ENCODE peak calls at places on chromosomes 7 and 10, in nine cellular contexts. One of them, this sample, is unnamed.

GRCh38 chr10:29160110-29160669 is 128.7 kb upstream of the LYZL1 start:
- DNase-seq in CD8-positive, alpha-beta T cell: no peak
- DNase-seq in IMR-90: peak; percentile 89
- DNase-seq in PC-9: peak; percentile 83
- DNase-seq in psoas muscle: no peak
- DNase-seq in uterus: no peak
- DNase-seq in tibial artery: no peak
- DNase-seq in GM23338: peak; percentile 44
- DNase-seq in tibial nerve: no peak
- DNase-seq in this sample: no peak

GRCh38 chr7:22129819-22130580 is 184.3 kb upstream of the CDCA7L start:
- DNase-seq in PC-9: no peak
- DNase-seq in tibial artery: no peak
- DNase-seq in GM23338: no peak
- DNase-seq in psoas muscle: no peak
- DNase-seq in uterus: no peak
- DNase-seq in CD8-positive, alpha-beta T cell: no peak
- DNase-seq in tibial nerve: no peak
- DNase-seq in IMR-90: no peak
- DNase-seq in this sample: no peak

GRCh38 chr10:97333601-97334369 is 744 bp downstream of the FRAT2 start:
- DNase-seq in PC-9: no peak
- DNase-seq in uterus: no peak
- DNase-seq in tibial artery: peak; percentile 36
- DNase-seq in GM23338: peak; percentile 48
- DNase-seq in IMR-90: peak; percentile 45
- DNase-seq in tibial nerve: no peak
- DNase-seq in psoas muscle: peak; percentile 42
- DNase-seq in CD8-positive, alpha-beta T cell: peak; percentile 7
- DNase-seq in this sample: peak; percentile 52

GRCh38 chr7:219581-220150 is 27.3 kb downstream of the FAM20C start:
- DNase-seq in IMR-90: no peak
- DNase-seq in CD8-positive, alpha-beta T cell: no peak
- DNase-seq in uterus: no peak
- DNase-seq in tibial artery: no peak
- DNase-seq in psoas muscle: no peak
- DNase-seq in tibial nerve: no peak
- DNase-seq in GM23338: no peak
- DNase-seq in PC-9: no peak
- DNase-seq in this sample: no peak

GRCh38 chr7:13532028-13532753 is 457.3 kb downstream of the ETV1 start:
- DNase-seq in GM23338: no peak
- DNase-seq in psoas muscle: no peak
- DNase-seq in PC-9: no peak
- DNase-seq in uterus: no peak
- DNase-seq in tibial nerve: no peak
- DNase-seq in tibial artery: no peak
- DNase-seq in CD8-positive, alpha-beta T cell: no peak
- DNase-seq in IMR-90: no peak
- DNase-seq in this sample: no peak

GRCh38 chr7:137373507-137373906 is 30.0 kb upstream of the PTN start:
- DNase-seq in psoas muscle: no peak
- DNase-seq in tibial artery: no peak
- DNase-seq in uterus: no peak
- DNase-seq in IMR-90: no peak
- DNase-seq in GM23338: no peak
- DNase-seq in CD8-positive, alpha-beta T cell: no peak
- DNase-seq in PC-9: no peak
- DNase-seq in tibial nerve: no peak
- DNase-seq in this sample: no peak

GRCh38 chr10:70759769-70760168 is 25.4 kb downstream of the TBATA start:
- DNase-seq in GM23338: peak; percentile 12
- DNase-seq in psoas muscle: no peak
- DNase-seq in tibial nerve: no peak
- DNase-seq in IMR-90: no peak
- DNase-seq in uterus: no peak
- DNase-seq in PC-9: peak; percentile 47
- DNase-seq in tibial artery: no peak
- DNase-seq in CD8-positive, alpha-beta T cell: no peak
- DNase-seq in this sample: no peak

GRCh38 chr10:28410420-28411135 is 107.7 kb upstream of the MPP7 start:
- DNase-seq in tibial artery: no peak
- DNase-seq in GM23338: peak; percentile 40
- DNase-seq in tibial nerve: no peak
- DNase-seq in PC-9: no peak
- DNase-seq in uterus: no peak
- DNase-seq in CD8-positive, alpha-beta T cell: no peak
- DNase-seq in psoas muscle: no peak
- DNase-seq in IMR-90: no peak
- DNase-seq in this sample: no peak

DNA sequence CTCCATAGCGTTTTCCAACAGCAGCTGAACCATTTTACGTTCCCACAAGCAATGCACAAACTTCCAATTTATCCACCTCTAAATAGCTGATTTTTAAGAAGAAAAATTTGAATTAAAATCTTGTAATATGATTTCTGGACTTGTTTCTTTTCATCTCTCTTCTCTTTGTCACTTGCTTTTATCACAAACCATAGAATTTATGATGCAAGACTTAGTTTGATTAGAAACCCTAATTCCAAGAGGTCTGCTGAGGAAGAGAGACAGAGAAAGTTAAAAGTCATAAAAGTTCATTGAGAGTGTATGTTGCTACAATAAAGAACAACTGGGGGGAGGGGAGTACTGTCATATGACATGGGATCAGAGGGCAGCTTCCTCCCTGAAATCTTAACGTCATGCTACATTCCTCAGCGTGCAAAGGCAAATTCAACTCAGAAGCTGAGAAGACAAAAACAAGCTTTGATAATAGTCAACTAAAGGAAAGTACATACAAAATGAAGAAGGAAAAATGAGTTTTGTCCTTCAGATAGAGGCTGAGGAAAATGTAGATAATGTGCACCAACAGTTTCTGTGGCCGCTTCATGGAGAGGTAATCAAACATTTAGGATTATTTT is 18.4 kb upstream of the CUBN start:
- DNase-seq in CD8-positive, alpha-beta T cell: no peak
- DNase-seq in PC-9: no peak
- DNase-seq in psoas muscle: no peak
- DNase-seq in tibial nerve: no peak
- DNase-seq in GM23338: no peak
- DNase-seq in tibial artery: no peak
- DNase-seq in uterus: no peak
- DNase-seq in IMR-90: peak; percentile 38
- DNase-seq in this sample: no peak
- TF ChIP-seq CTCF in CD8-positive, alpha-beta T cell: no peak
- TF ChIP-seq CTCF in PC-9: no peak
- TF ChIP-seq CTCF in psoas muscle: no peak
- TF ChIP-seq CTCF in tibial nerve: no peak
- TF ChIP-seq CTCF in GM23338: no peak
- TF ChIP-seq CTCF in tibial artery: no peak
- TF ChIP-seq CTCF in uterus: no peak
- TF ChIP-seq CTCF in IMR-90: no peak
- TF ChIP-seq CTCF in this sample: no peak

GRCh38 chr10:11522821-11523245 is 88.6 kb downstream of the USP6NL start:
- DNase-seq in tibial nerve: peak; percentile 50
- DNase-seq in uterus: no peak
- DNase-seq in IMR-90: no peak
- DNase-seq in tibial artery: peak; percentile 51
- DNase-seq in CD8-positive, alpha-beta T cell: no peak
- DNase-seq in PC-9: no peak
- DNase-seq in GM23338: no peak
- DNase-seq in psoas muscle: no peak
- DNase-seq in this sample: peak; percentile 34

GRCh38 chr10:11520892-11521291 is 90.6 kb downstream of the USP6NL start:
- DNase-seq in tibial nerve: no peak
- DNase-seq in uterus: no peak
- DNase-seq in PC-9: no peak
- DNase-seq in psoas muscle: no peak
- DNase-seq in IMR-90: no peak
- DNase-seq in tibial artery: no peak
- DNase-seq in GM23338: no peak
- DNase-seq in CD8-positive, alpha-beta T cell: no peak
- DNase-seq in this sample: no peak

GRCh38 chr10:11517150-11517549 is 94.3 kb downstream of the USP6NL start:
- DNase-seq in uterus: no peak
- DNase-seq in psoas muscle: no peak
- DNase-seq in PC-9: no peak
- DNase-seq in CD8-positive, alpha-beta T cell: no peak
- DNase-seq in IMR-90: no peak
- DNase-seq in tibial artery: no peak
- DNase-seq in GM23338: no peak
- DNase-seq in tibial nerve: no peak
- DNase-seq in this sample: no peak

GRCh38 chr10:11525503-11525902 is 85.9 kb downstream of the USP6NL start:
- DNase-seq in GM23338: no peak
- DNase-seq in IMR-90: peak; percentile 60
- DNase-seq in CD8-positive, alpha-beta T cell: no peak
- DNase-seq in tibial nerve: peak; percentile 72
- DNase-seq in psoas muscle: peak; percentile 73
- DNase-seq in uterus: peak; percentile 69
- DNase-seq in PC-9: no peak
- DNase-seq in tibial artery: peak; percentile 87
- DNase-seq in this sample: peak; percentile 66

GRCh38 chr10:11521860-11522259 is 89.6 kb downstream of the USP6NL start:
- DNase-seq in tibial artery: no peak
- DNase-seq in uterus: no peak
- DNase-seq in IMR-90: peak; percentile 58
- DNase-seq in tibial nerve: peak; percentile 24
- DNase-seq in PC-9: no peak
- DNase-seq in psoas muscle: no peak
- DNase-seq in GM23338: no peak
- DNase-seq in CD8-positive, alpha-beta T cell: no peak
- DNase-seq in this sample: no peak
- H3K4me1 ChIP-seq in tibial artery: peaks cover 13% of the 10 kb centered on the region
- H3K4me1 ChIP-seq in uterus: no peaks in the 10 kb centered on the region
- H3K4me1 ChIP-seq in IMR-90: peaks cover 3% of the 10 kb centered on the region
- H3K4me1 ChIP-seq in tibial nerve: peaks cover 6% of the 10 kb centered on the region
- H3K4me1 ChIP-seq in PC-9: no peaks in the 10 kb centered on the region
- H3K4me1 ChIP-seq in psoas muscle: no peaks in the 10 kb centered on the region
- H3K4me1 ChIP-seq in GM23338: peaks cover 6% of the 10 kb centered on the region
- H3K4me1 ChIP-seq in CD8-positive, alpha-beta T cell: no peaks in the 10 kb centered on the region
- H3K4me1 ChIP-seq in this sample: peaks cover 8% of the 10 kb centered on the region

GRCh38 chr10:130378556-130379400 is 242.6 kb downstream of the GLRX3 start:
- DNase-seq in CD8-positive, alpha-beta T cell: no peak
- DNase-seq in PC-9: no peak
- DNase-seq in GM23338: no peak
- DNase-seq in IMR-90: no peak
- DNase-seq in tibial artery: no peak
- DNase-seq in uterus: no peak
- DNase-seq in tibial nerve: no peak
- DNase-seq in psoas muscle: no peak
- DNase-seq in this sample: no peak
- TF ChIP-seq CTCF in CD8-positive, alpha-beta T cell: no peak
- TF ChIP-seq CTCF in PC-9: no peak
- TF ChIP-seq CTCF in GM23338: no peak
- TF ChIP-seq CTCF in IMR-90: no peak
- TF ChIP-seq CTCF in tibial artery: no peak
- TF ChIP-seq CTCF in uterus: no peak
- TF ChIP-seq CTCF in tibial nerve: no peak
- TF ChIP-seq CTCF in psoas muscle: no peak
- TF ChIP-seq CTCF in this sample: no peak

GRCh38 chr10:112959207-112959838 is 9.3 kb downstream of the TCF7L2 start:
- DNase-seq in tibial artery: no peak
- DNase-seq in CD8-positive, alpha-beta T cell: no peak
- DNase-seq in GM23338: no peak
- DNase-seq in tibial nerve: no peak
- DNase-seq in uterus: no peak
- DNase-seq in IMR-90: peak; percentile 39
- DNase-seq in psoas muscle: no peak
- DNase-seq in PC-9: no peak
- DNase-seq in this sample: no peak

GRCh38 chr10:112958275-112958995 is 8.4 kb downstream of the TCF7L2 start:
- DNase-seq in CD8-positive, alpha-beta T cell: no peak
- DNase-seq in GM23338: peak; percentile 63
- DNase-seq in tibial artery: no peak
- DNase-seq in psoas muscle: no peak
- DNase-seq in uterus: no peak
- DNase-seq in tibial nerve: no peak
- DNase-seq in IMR-90: peak; percentile 97
- DNase-seq in PC-9: no peak
- DNase-seq in this sample: no peak

GRCh38 chr10:112962343-112962742 is 12.3 kb downstream of the TCF7L2 start:
- DNase-seq in uterus: no peak
- DNase-seq in IMR-90: no peak
- DNase-seq in tibial nerve: no peak
- DNase-seq in PC-9: no peak
- DNase-seq in tibial artery: no peak
- DNase-seq in psoas muscle: no peak
- DNase-seq in GM23338: no peak
- DNase-seq in CD8-positive, alpha-beta T cell: no peak
- DNase-seq in this sample: no peak

GRCh38 chr10:112961609-112962008 is 11.6 kb downstream of the TCF7L2 start:
- DNase-seq in tibial nerve: no peak
- DNase-seq in uterus: no peak
- DNase-seq in CD8-positive, alpha-beta T cell: no peak
- DNase-seq in PC-9: no peak
- DNase-seq in psoas muscle: no peak
- DNase-seq in tibial artery: no peak
- DNase-seq in GM23338: no peak
- DNase-seq in IMR-90: no peak
- DNase-seq in this sample: no peak

GRCh38 chr10:112960151-112960681 is 10.2 kb downstream of the TCF7L2 start:
- DNase-seq in PC-9: no peak
- DNase-seq in CD8-positive, alpha-beta T cell: no peak
- DNase-seq in tibial artery: no peak
- DNase-seq in GM23338: no peak
- DNase-seq in uterus: no peak
- DNase-seq in IMR-90: no peak
- DNase-seq in psoas muscle: no peak
- DNase-seq in tibial nerve: no peak
- DNase-seq in this sample: no peak
- H3K4me1 ChIP-seq in PC-9: peaks cover 24% of the 10 kb centered on the region
- H3K4me1 ChIP-seq in CD8-positive, alpha-beta T cell: peaks cover 5% of the 10 kb centered on the region
- H3K4me1 ChIP-seq in tibial artery: peaks cover 77% of the 10 kb centered on the region
- H3K4me1 ChIP-seq in GM23338: peaks cover 82% of the 10 kb centered on the region
- H3K4me1 ChIP-seq in uterus: no peaks in the 10 kb centered on the region
- H3K4me1 ChIP-seq in IMR-90: peaks cover 33% of the 10 kb centered on the region
- H3K4me1 ChIP-seq in psoas muscle: peaks cover 43% of the 10 kb centered on the region
- H3K4me1 ChIP-seq in tibial nerve: peaks cover 18% of the 10 kb centered on the region
- H3K4me1 ChIP-seq in this sample: peaks cover 47% of the 10 kb centered on the region